ENCODE peak calls at places on chromosome 11, in four cellular contexts. One of them, this sample, is unnamed.

GRCh38 chr11:128341767-128342318 is 245.5 kb downstream of the ETS1 start:
- DNase-seq in GM12891: no peak
- DNase-seq in GM12878: no peak
- DNase-seq in HL-60: no peak
- DNase-seq in this sample: no peak

GRCh38 chr11:120139316-120140069 is 1.6 kb upstream of the TRIM29 start:
- DNase-seq in GM12891: peak
- DNase-seq in HL-60: no peak
- DNase-seq in GM12878: no peak
- DNase-seq in this sample: no peak

GRCh38 chr11:92751594-92751993 is 217.9 kb upstream of the MTNR1B start:
- DNase-seq in GM12878: no peak
- DNase-seq in GM12891: no peak
- DNase-seq in HL-60: no peak
- DNase-seq in this sample: no peak

GRCh38 chr11:28048812-28049211 is 59.1 kb downstream of the KIF18A start:
- DNase-seq in GM12878: no peak
- DNase-seq in HL-60: no peak
- DNase-seq in GM12891: no peak
- DNase-seq in this sample: no peak

GRCh38 chr11:75667268-75667830 is 1.5 kb downstream of the MAP6 start:
- DNase-seq in GM12878: no peak
- DNase-seq in GM12891: peak
- DNase-seq in HL-60: no peak
- DNase-seq in this sample: no peak

GRCh38 chr11:86459682-86460460 is 85.2 kb downstream of the CCDC81 start:
- DNase-seq in GM12891: no peak
- DNase-seq in GM12878: no peak
- DNase-seq in HL-60: no peak
- DNase-seq in this sample: no peak

GRCh38 chr11:119509969-119510401 is 87.0 kb upstream of the THY1 start:
- DNase-seq in GM12878: peak
- DNase-seq in HL-60: peak
- DNase-seq in GM12891: peak
- DNase-seq in this sample: no peak

GRCh38 chr11:28833670-28834069 is 725.5 kb downstream of the METTL15 start:
- DNase-seq in GM12891: no peak
- DNase-seq in HL-60: no peak
- DNase-seq in GM12878: no peak
- DNase-seq in this sample: no peak

GRCh38 chr11:61266602-61267001 is 25.6 kb downstream of the PGA5 start:
- DNase-seq in HL-60: no peak
- DNase-seq in GM12891: no peak
- DNase-seq in GM12878: no peak
- DNase-seq in this sample: peak

GRCh38 chr11:102989379-102990047 is 34.0 kb upstream of the MMP13 start:
- DNase-seq in GM12891: no peak
- DNase-seq in HL-60: no peak
- DNase-seq in GM12878: no peak
- DNase-seq in this sample: no peak

GRCh38 chr11:46554205-46555162 is 39.3 kb downstream of the AMBRA1 start:
- DNase-seq in HL-60: peak
- DNase-seq in GM12891: no peak
- DNase-seq in GM12878: no peak
- DNase-seq in this sample: no peak

GRCh38 chr11:86678296-86678695 is 5.9 kb upstream of the ME3 start:
- DNase-seq in GM12878: no peak
- DNase-seq in HL-60: no peak
- DNase-seq in GM12891: no peak
- DNase-seq in this sample: no peak

GRCh38 chr11:57324154-57324885 is 432 bp downstream of the TNKS1BP1 start:
- DNase-seq in GM12891: peak
- DNase-seq in HL-60: no peak
- DNase-seq in GM12878: no peak
- DNase-seq in this sample: peak

GRCh38 chr11:44759743-44760476 is 33.1 kb downstream of the TSPAN18 start:
- DNase-seq in GM12891: no peak
- DNase-seq in GM12878: no peak
- DNase-seq in HL-60: no peak
- DNase-seq in this sample: no peak

GRCh38 chr11:5304046-5304445 is 2.3 kb upstream of the OR51B4 start:
- DNase-seq in HL-60: no peak
- DNase-seq in GM12878: no peak
- DNase-seq in GM12891: no peak
- DNase-seq in this sample: no peak

GRCh38 chr11:45666648-45667642 is 1.5 kb upstream of the CHST1 start:
- DNase-seq in GM12878: no peak
- DNase-seq in GM12891: no peak
- DNase-seq in HL-60: no peak
- DNase-seq in this sample: no peak

GRCh38 chr11:2466869-2467694 is 22.3 kb downstream of the KCNQ1 start:
- DNase-seq in HL-60: no peak
- DNase-seq in GM12878: no peak
- DNase-seq in GM12891: peak
- DNase-seq in this sample: no peak

GRCh38 chr11:120331301-120331966 is 4.8 kb upstream of the ARHGEF12 start:
- DNase-seq in HL-60: no peak
- DNase-seq in GM12891: no peak
- DNase-seq in GM12878: no peak
- DNase-seq in this sample: no peak

GRCh38 chr11:67316882-67317364 is 13.6 kb downstream of the SSH3 start:
- DNase-seq in GM12878: no peak
- DNase-seq in GM12891: no peak
- DNase-seq in HL-60: no peak
- DNase-seq in this sample: no peak

GRCh38 chr11:29734287-29734686 is 282.5 kb downstream of the KCNA4 start:
- DNase-seq in HL-60: no peak
- DNase-seq in GM12891: no peak
- DNase-seq in GM12878: no peak
- DNase-seq in this sample: no peak

GRCh38 chr11:57493507-57494503 is 21.7 kb downstream of the SLC43A1 start:
- DNase-seq in GM12878: no peak
- DNase-seq in HL-60: no peak
- DNase-seq in GM12891: peak
- DNase-seq in this sample: peak

GRCh38 chr11:18749681-18750319 is 23.8 kb upstream of the IGSF22 start:
- DNase-seq in HL-60: no peak
- DNase-seq in GM12878: no peak
- DNase-seq in GM12891: no peak
- DNase-seq in this sample: no peak

GRCh38 chr11:12420706-12421105 is 43.3 kb downstream of the PARVA start:
- DNase-seq in GM12878: no peak
- DNase-seq in GM12891: no peak
- DNase-seq in HL-60: no peak
- DNase-seq in this sample: no peak

GRCh38 chr11:13109616-13110015 is 100.5 kb downstream of the RASSF10 start:
- DNase-seq in GM12878: no peak
- DNase-seq in HL-60: no peak
- DNase-seq in GM12891: no peak
- DNase-seq in this sample: no peak

GRCh38 chr11:61298663-61299244 is 3.6 kb upstream of the VWCE start:
- DNase-seq in GM12891: no peak
- DNase-seq in GM12878: no peak
- DNase-seq in HL-60: no peak
- DNase-seq in this sample: no peak

GRCh38 chr11:66324626-66325025 is 7.8 kb upstream of the CD248 start:
- DNase-seq in GM12891: no peak
- DNase-seq in GM12878: no peak
- DNase-seq in HL-60: no peak
- DNase-seq in this sample: no peak

GRCh38 chr11:126725043-126725442 is 275.5 kb downstream of the KIRREL3 start:
- DNase-seq in HL-60: no peak
- DNase-seq in GM12891: no peak
- DNase-seq in GM12878: no peak
- DNase-seq in this sample: no peak

GRCh38 chr11:45322891-45323597 is 36.9 kb upstream of the SYT13 start:
- DNase-seq in GM12878: no peak
- DNase-seq in HL-60: no peak
- DNase-seq in GM12891: no peak
- DNase-seq in this sample: no peak

GRCh38 chr11:43861141-43861540 is 19.5 kb upstream of the ALKBH3 start:
- DNase-seq in GM12878: no peak
- DNase-seq in HL-60: no peak
- DNase-seq in GM12891: no peak
- DNase-seq in this sample: no peak

GRCh38 chr11:130994043-130994442 is 77.8 kb upstream of the SNX19 start:
- DNase-seq in HL-60: no peak
- DNase-seq in GM12891: no peak
- DNase-seq in GM12878: no peak
- DNase-seq in this sample: no peak

GRCh38 chr11:111379500-111380136 is 543 bp upstream of the POU2AF1 start:
- DNase-seq in GM12878: no peak
- DNase-seq in HL-60: no peak
- DNase-seq in GM12891: no peak
- DNase-seq in this sample: no peak

GRCh38 chr11:74720596-74721478 is 10.4 kb downstream of the CHRDL2 start:
- DNase-seq in HL-60: no peak
- DNase-seq in GM12878: no peak
- DNase-seq in GM12891: no peak
- DNase-seq in this sample: no peak

GRCh38 chr11:35216962-35217667 is 78.1 kb downstream of the CD44 start:
- DNase-seq in HL-60: no peak
- DNase-seq in GM12891: no peak
- DNase-seq in GM12878: no peak
- DNase-seq in this sample: no peak

GRCh38 chr11:35214181-35214770 is 75.3 kb downstream of the CD44 start:
- DNase-seq in GM12891: no peak
- DNase-seq in GM12878: no peak
- DNase-seq in HL-60: no peak
- DNase-seq in this sample: no peak

GRCh38 chr11:35211952-35212351 is 73.0 kb downstream of the CD44 start:
- DNase-seq in GM12891: no peak
- DNase-seq in HL-60: no peak
- DNase-seq in GM12878: no peak
- DNase-seq in this sample: no peak

GRCh38 chr11:35215945-35216344 is 77.0 kb downstream of the CD44 start:
- DNase-seq in GM12878: no peak
- DNase-seq in HL-60: no peak
- DNase-seq in GM12891: no peak
- DNase-seq in this sample: no peak

GRCh38 chr11:35214792-35215193 is 75.8 kb downstream of the CD44 start:
- DNase-seq in GM12891: no peak
- DNase-seq in GM12878: no peak
- DNase-seq in HL-60: no peak
- DNase-seq in this sample: no peak
- TF ChIP-seq SPI1 in GM12891: no peak
- TF ChIP-seq SPI1 in GM12878: no peak
- TF ChIP-seq SPI1 in HL-60: no peak
- TF ChIP-seq SPI1 in this sample: no peak

GRCh38 chr11:14449302-14449714 is 50.3 kb downstream of the COPB1 start:
- DNase-seq in GM12878: no peak
- DNase-seq in GM12891: no peak
- DNase-seq in HL-60: no peak
- DNase-seq in this sample: no peak
- TF ChIP-seq SPI1 in GM12878: no peak
- TF ChIP-seq SPI1 in GM12891: no peak
- TF ChIP-seq SPI1 in HL-60: no peak
- TF ChIP-seq SPI1 in this sample: no peak

GRCh38 chr11:117654856-117655255 is 142.2 kb downstream of the DSCAML1 start:
- DNase-seq in GM12878: no peak
- DNase-seq in HL-60: no peak
- DNase-seq in GM12891: no peak
- DNase-seq in this sample: no peak
- TF ChIP-seq SPI1 in GM12878: no peak
- TF ChIP-seq SPI1 in HL-60: no peak
- TF ChIP-seq SPI1 in GM12891: no peak
- TF ChIP-seq SPI1 in this sample: no peak

GRCh38 chr11:122197055-122197987 is 81.3 kb upstream of the BLID start:
- DNase-seq in GM12891: no peak
- DNase-seq in GM12878: no peak
- DNase-seq in HL-60: no peak
- DNase-seq in this sample: no peak
- TF ChIP-seq SPI1 in GM12891: no peak
- TF ChIP-seq SPI1 in GM12878: no peak
- TF ChIP-seq SPI1 in HL-60: no peak
- TF ChIP-seq SPI1 in this sample: no peak

GRCh38 chr11:69666752-69667536 is 8.2 kb downstream of the LTO1 start:
- DNase-seq in GM12878: no peak
- DNase-seq in GM12891: no peak
- DNase-seq in HL-60: no peak
- DNase-seq in this sample: no peak

GRCh38 chr11:69667619-69668604 is 7.2 kb downstream of the LTO1 start:
- DNase-seq in HL-60: no peak
- DNase-seq in GM12891: no peak
- DNase-seq in GM12878: no peak
- DNase-seq in this sample: no peak

GRCh38 chr11:69671734-69672465 is 3.3 kb downstream of the LTO1 start:
- DNase-seq in GM12891: no peak
- DNase-seq in HL-60: peak
- DNase-seq in GM12878: no peak
- DNase-seq in this sample: no peak

GRCh38 chr11:69669486-69669885 is 5.7 kb downstream of the LTO1 start:
- DNase-seq in GM12891: no peak
- DNase-seq in HL-60: no peak
- DNase-seq in GM12878: no peak
- DNase-seq in this sample: no peak

DNA sequence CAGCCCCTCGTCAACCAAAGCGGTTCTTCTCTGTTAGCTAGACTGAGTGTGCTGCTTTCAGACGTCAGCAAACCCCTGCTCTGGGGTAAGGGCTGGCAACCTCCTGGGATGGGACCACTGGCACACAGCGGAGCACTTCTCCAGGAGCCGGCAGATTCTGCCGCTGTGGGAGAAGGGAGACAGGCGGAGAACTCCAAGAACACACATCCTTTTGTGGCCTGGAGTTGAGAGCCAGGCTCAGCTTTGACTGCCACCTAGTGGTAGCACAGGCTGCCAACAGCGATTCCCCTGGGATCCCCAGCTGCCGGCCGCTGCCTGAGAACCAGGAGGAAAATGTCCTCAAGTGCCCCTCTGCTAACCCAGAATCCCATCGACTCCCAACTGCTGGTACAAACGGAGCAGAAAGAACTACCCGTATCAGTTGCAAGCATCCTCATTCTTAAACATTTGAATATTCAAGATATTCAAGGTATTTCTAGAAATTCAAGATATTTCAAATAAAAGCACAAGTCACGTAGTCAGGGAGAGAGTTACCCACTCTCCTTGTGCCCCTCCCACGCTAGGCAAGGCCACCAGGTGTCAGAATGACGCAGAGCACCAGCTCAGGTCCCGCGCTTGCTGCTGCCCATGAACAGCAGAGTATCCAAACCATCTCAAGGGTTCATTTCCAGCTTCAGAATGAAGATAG is 4.9 kb downstream of the LTO1 start:
- DNase-seq in GM12878: no peak
- DNase-seq in GM12891: peak
- DNase-seq in HL-60: peak
- DNase-seq in this sample: peak
- TF ChIP-seq SPI1 in GM12878: no peak
- TF ChIP-seq SPI1 in GM12891: no peak
- TF ChIP-seq SPI1 in HL-60: no peak
- TF ChIP-seq SPI1 in this sample: no peak

GRCh38 chr11:32713496-32713895 is 81.0 kb downstream of the CCDC73 start:
- DNase-seq in GM12878: no peak
- DNase-seq in HL-60: no peak
- DNase-seq in GM12891: no peak
- DNase-seq in this sample: no peak
- TF ChIP-seq SPI1 in GM12878: no peak
- TF ChIP-seq SPI1 in HL-60: no peak
- TF ChIP-seq SPI1 in GM12891: no peak
- TF ChIP-seq SPI1 in this sample: no peak

GRCh38 chr11:47656284-47656915 is 14.0 kb upstream of the MTCH2 start:
- DNase-seq in GM12891: no peak
- DNase-seq in GM12878: no peak
- DNase-seq in HL-60: no peak
- DNase-seq in this sample: no peak
- TF ChIP-seq SPI1 in GM12891: no peak
- TF ChIP-seq SPI1 in GM12878: no peak
- TF ChIP-seq SPI1 in HL-60: no peak
- TF ChIP-seq SPI1 in this sample: no peak

This sample was measured in K562.